ENCODE peak calls at places on chromosome 19, in nine cellular contexts. R is tibial nerve, V is ovary, Z is K562, U is GM12878, C is H1, I is HepG2, Y is stomach, K is sigmoid colon. N is an unnamed sample. For H3K9me3, the result is how much of the 10 kb centered on the place peaks cover.

GRCh38 chr19:23996549-23996948 is 81.9 kb downstream of the ZNF726 start:
- DNase-seq in K (no peak), I (peak), U (no peak), V (no peak), Y (no peak), C (no peak), R (no peak), Z (peak), N (no peak)

GRCh38 chr19:35816262-35816661 is 3.6 kb upstream of the PRODH2 start:
- DNase-seq in Z (no peak), Y (no peak), I (no peak), R (no peak), V (no peak), K (no peak), C (peak), U (no peak), N (no peak)

GRCh38 chr19:53388904-53389303 is 6.0 kb upstream of the ZNF765 start:
- DNase-seq in C (no peak), Z (no peak), Y (no peak), R (no peak), I (no peak), U (no peak), V (no peak), K (no peak), N (no peak)

GRCh38 chr19:16559896-16560295 is 12.3 kb downstream of the SLC35E1 start:
- DNase-seq in U (no peak), Y (no peak), V (no peak), Z (no peak), R (no peak), I (no peak), K (no peak), C (no peak), N (no peak)

GRCh38 chr19:27671876-27672275 is 1541.1 kb downstream of the UQCRFS1 start:
- DNase-seq in R (no peak), K (no peak), Z (no peak), C (no peak), U (no peak), Y (no peak), V (no peak), I (no peak), N (peak)

GRCh38 chr19:3818918-3819317 is 32.7 kb upstream of the MATK start:
- DNase-seq in R (no peak), C (no peak), V (no peak), Z (no peak), U (no peak), I (no peak), K (no peak), Y (no peak), N (peak)

GRCh38 chr19:34399886-34400285 is 4.3 kb upstream of the PDCD2L start:
- DNase-seq in U (no peak), I (no peak), K (no peak), V (no peak), R (no peak), Y (no peak), Z (no peak), C (no peak), N (no peak)

GRCh38 chr19:20247016-20247683 is 80.1 kb downstream of the ZNF486 start:
- DNase-seq in R (no peak), Y (peak), V (peak), Z (no peak), U (no peak), K (no peak), C (no peak), I (no peak), N (peak)

GRCh38 chr19:5292453-5292842 is 48.2 kb downstream of the PTPRS start:
- DNase-seq in U (no peak), Z (peak), I (no peak), V (no peak), K (peak), R (no peak), C (no peak), Y (peak), N (no peak)

GRCh38 chr19:10112037-10112751 is 701 bp downstream of the P2RY11 start:
- DNase-seq in R (no peak), K (no peak), V (no peak), U (no peak), Z (peak), C (no peak), I (no peak), Y (no peak), N (no peak)

GRCh38 chr19:14450168-14450874 is 17.2 kb downstream of the PKN1 start:
- DNase-seq in K (no peak), Y (no peak), R (no peak), U (no peak), C (peak), V (no peak), I (peak), Z (peak), N (no peak)

GRCh38 chr19:28468701-28469459 is 744.1 kb downstream of the UQCRFS1 start:
- DNase-seq in K (peak), I (no peak), Y (no peak), R (no peak), C (no peak), U (no peak), Z (peak), V (no peak), N (peak)

GRCh38 chr19:12545267-12545666 is 6.0 kb downstream of the ZNF564 start:
- DNase-seq in R (no peak), U (no peak), I (peak), Y (no peak), V (no peak), C (no peak), Z (peak), K (no peak), N (no peak)

GRCh38 chr19:1373042-1373533 is 10.6 kb upstream of the NDUFS7 start:
- DNase-seq in Y (no peak), K (no peak), C (no peak), R (no peak), U (no peak), I (no peak), V (no peak), Z (no peak), N (no peak)

GRCh38 chr19:22622020-22622419 is 12.1 kb upstream of the ZNF492 start:
- DNase-seq in K (no peak), I (no peak), C (no peak), Y (no peak), V (no peak), U (no peak), R (no peak), Z (no peak), N (peak)

GRCh38 chr19:35704218-35704617 is at the start of gene ZBTB32:
- DNase-seq in K (no peak), U (no peak), C (no peak), Y (no peak), V (no peak), R (no peak), Z (peak), I (no peak), N (peak)

GRCh38 chr19:37997911-37998344 is 90.9 kb downstream of the SIPA1L3 start:
- DNase-seq in C (no peak), I (no peak), V (no peak), Y (no peak), Z (no peak), U (no peak), R (no peak), K (no peak), N (no peak)
- TF ChIP-seq EP300 in C (no peak), I (no peak), V (no peak), Y (no peak), Z (no peak), U (no peak), R (no peak), K (no peak), N (no peak)

GRCh38 chr19:7533281-7533819 is 2.2 kb upstream of the PNPLA6 start:
- DNase-seq in R (peak), V (peak), K (peak), Y (peak), I (no peak), U (no peak), Z (no peak), C (no peak), N (peak)

GRCh38 chr19:7535993-7536685 is 622 bp downstream of the PNPLA6 start:
- DNase-seq in Z (no peak), R (no peak), U (no peak), V (no peak), K (no peak), Y (no peak), I (no peak), C (no peak), N (no peak)

GRCh38 chr19:7533925-7534480 is 1.5 kb upstream of the PNPLA6 start:
- DNase-seq in U (peak), C (peak), K (peak), V (peak), R (peak), I (peak), Y (peak), Z (peak), N (peak)

GRCh38 chr19:7535035-7535992 is at the start of gene PNPLA6:
- DNase-seq in I (peak), Z (peak), C (peak), K (peak), U (peak), V (peak), R (peak), Y (peak), N (peak)

GRCh38 chr19:7534531-7534980 is 961 bp upstream of the PNPLA6 start:
- DNase-seq in R (no peak), K (peak), Y (peak), V (peak), Z (peak), I (peak), C (peak), U (no peak), N (peak)
- TF ChIP-seq CTCF in R (peak), K (no peak), Y (no peak), V (no peak), Z (peak), I (peak), C (no peak), U (no peak), N (no peak)

DNA sequence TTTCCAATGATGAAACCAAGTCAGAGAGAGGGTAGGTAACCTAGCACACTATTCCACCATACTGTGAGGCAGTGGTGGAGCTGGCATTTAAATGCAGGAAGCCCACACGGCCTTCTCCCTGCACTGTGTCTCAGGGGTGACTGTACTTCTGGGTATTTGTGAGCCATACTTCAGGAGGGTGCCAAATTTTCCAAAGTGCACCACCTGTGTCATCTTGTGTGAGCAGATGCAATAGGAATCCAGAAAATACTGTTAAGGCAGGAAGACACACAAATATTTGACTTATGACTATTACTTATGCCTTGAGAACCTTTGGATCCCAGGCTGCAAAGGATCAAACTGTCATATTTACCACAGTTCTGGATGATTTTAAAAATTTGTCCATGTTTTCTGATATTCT is 17.3 kb downstream of the ZNF229 start:
- DNase-seq in Z (no peak), C (no peak), K (no peak), U (no peak), Y (no peak), R (no peak), I (no peak), V (no peak), N (no peak)
- H3K9me3 ChIP-seq in Z (under half), C (half or more), K (under half), U (under half), Y (half or more), R (under half), I (half or more), V (half or more), N (half or more)

GRCh38 chr19:50300814-50301606 is 28.2 kb downstream of the KCNC3 start:
- DNase-seq in U (no peak), K (no peak), V (no peak), C (no peak), R (no peak), Y (no peak), I (peak), Z (no peak), N (no peak)
- TF ChIP-seq EP300 in U (no peak), K (no peak), V (no peak), C (no peak), R (no peak), Y (no peak), I (no peak), Z (no peak), N (no peak)

N was measured in upper lobe of left lung.